ENCODE peak calls at places on chromosomes 16 and 17, in six cellular contexts. Q is CD8-positive, alpha-beta T cell; M is T-helper 9 cell; C is NCI-H748 treated with DMSO at 0.1 percent for 48 hours; U is Kasumi-1; Z is GM12891. S is an unnamed sample.

GRCh38 chr17:72038427-72038826 is 82.4 kb upstream of the SOX9 start:
- DNase-seq in M (no peak), C (no peak), Q (no peak), U (no peak), Z (no peak), S (no peak)

GRCh38 chr17:7238418-7239090 is 703 bp downstream of the PHF23 start:
- DNase-seq in Z (no peak), C (no peak), U (no peak), Q (no peak), M (no peak), S (no peak)

GRCh38 chr16:78749745-78750268 is 650.4 kb downstream of the WWOX start:
- DNase-seq in Z (no peak), Q (no peak), C (no peak), U (no peak), M (no peak), S (peak)

GRCh38 chr17:28567604-28568003 is 3.7 kb downstream of the PIGS start:
- DNase-seq in U (peak), Z (peak), C (no peak), M (no peak), Q (no peak), S (no peak)

GRCh38 chr17:42018988-42019387 is 902 bp upstream of the NKIRAS2 start:
- DNase-seq in Q (no peak), U (no peak), M (no peak), C (no peak), Z (no peak), S (no peak)

GRCh38 chr16:47204736-47205499 is 61.2 kb upstream of the NETO2 start:
- DNase-seq in Q (no peak), C (no peak), U (peak), M (no peak), Z (no peak), S (no peak)

GRCh38 chr16:6193718-6194117 is 1096.1 kb upstream of the EEF2KMT start:
- DNase-seq in Z (no peak), U (no peak), Q (no peak), M (no peak), C (no peak), S (no peak)

GRCh38 chr17:14011740-14012405 is 57.4 kb upstream of the COX10 start:
- DNase-seq in U (no peak), M (no peak), Q (no peak), C (no peak), Z (no peak), S (no peak)

GRCh38 chr17:40399185-40399584 is 18.5 kb downstream of the TOP2A start:
- DNase-seq in U (peak), Z (no peak), M (no peak), C (no peak), Q (no peak), S (peak)

GRCh38 chr16:31130336-31130812 is 5.2 kb downstream of the PRSS8 start:
- DNase-seq in M (no peak), C (no peak), Q (no peak), U (peak), Z (no peak), S (no peak)

GRCh38 chr17:3885970-3886369 is 6.9 kb downstream of the CAMKK1 start:
- DNase-seq in M (no peak), C (no peak), U (no peak), Z (no peak), Q (no peak), S (no peak)

GRCh38 chr17:76132574-76133338 is 8.3 kb downstream of the FOXJ1 start:
- DNase-seq in M (no peak), C (peak), Z (no peak), Q (no peak), U (no peak), S (peak)

GRCh38 chr16:89909777-89910716 is 8.6 kb upstream of the MC1R start:
- DNase-seq in Z (peak), Q (peak), C (peak), M (peak), U (peak), S (peak)